ENCODE peak calls at places on chromosomes 11 and 22, in nine cellular contexts. J, D, W, B, T, X, N, I and R are unnamed samples.

GRCh38 chr11:102279641-102280170 is 37.6 kb upstream of the BIRC3 start:
- DNase-seq in J (peak; percentile 69), D (peak; percentile 67), W (peak; percentile 34), B (no peak), T (no peak), X (peak; percentile 30), N (peak; percentile 87), I (no peak), R (no peak)

GRCh38 chr22:46776876-46777608 is 14.6 kb downstream of the TBC1D22A start:
- DNase-seq in J (no peak), D (no peak), W (no peak), B (no peak), T (no peak), X (peak; percentile 32), N (no peak), I (no peak), R (no peak)

GRCh38 chr22:42283288-42284229 is 13.1 kb upstream of the TCF20 start:
- DNase-seq in J (no peak), D (no peak), W (no peak), B (peak; percentile 17), T (peak; percentile 64), X (no peak), N (peak; percentile 94), I (no peak), R (peak; percentile 33)

GRCh38 chr22:19870153-19871022 is 15.7 kb upstream of the GNB1L start:
- DNase-seq in J (no peak), D (no peak), W (peak; percentile 15), B (no peak), T (no peak), X (no peak), N (no peak), I (no peak), R (no peak)

GRCh38 chr11:128632151-128632791 is 44.9 kb upstream of the ETS1 start:
- DNase-seq in J (peak; percentile 58), D (peak; percentile 25), W (peak; percentile 28), B (peak; percentile 33), T (no peak), X (peak; percentile 77), N (peak; percentile 70), I (peak; percentile 50), R (no peak)

GRCh38 chr22:50139843-50140415 is 30.6 kb upstream of the PANX2 start:
- DNase-seq in J (no peak), D (no peak), W (no peak), B (no peak), T (no peak), X (peak; percentile 44), N (no peak), I (peak; percentile 94), R (no peak)

GRCh38 chr22:48724899-48725298 is 1102.8 kb downstream of the BRD1 start:
- DNase-seq in J (no peak), D (no peak), W (no peak), B (no peak), T (no peak), X (no peak), N (no peak), I (no peak), R (no peak)

GRCh38 chr22:42131562-42131961 is 952 bp upstream of the CYP2D6 start:
- DNase-seq in J (no peak), D (no peak), W (no peak), B (no peak), T (peak; percentile 28), X (no peak), N (no peak), I (no peak), R (no peak)

GRCh38 chr11:50169634-50170033 is 137.0 kb downstream of the OR4C45 start:
- DNase-seq in J (no peak), D (no peak), W (no peak), B (no peak), T (no peak), X (no peak), N (no peak), I (no peak), R (no peak)

GRCh38 chr22:21621891-21622623 is 7.8 kb downstream of the YDJC start:
- DNase-seq in J (no peak), D (no peak), W (no peak), B (no peak), T (no peak), X (no peak), N (no peak), I (no peak), R (no peak)

GRCh38 chr11:59142530-59143507 is at the start of gene FAM111A:
- DNase-seq in J (peak; percentile 83), D (peak; percentile 90), W (peak; percentile 90), B (peak; percentile 81), T (peak; percentile 92), X (peak; percentile 94), N (peak; percentile 96), I (peak; percentile 85), R (peak; percentile 84)

GRCh38 chr22:20794132-20794990 is 20.4 kb downstream of the SERPIND1 start:
- DNase-seq in J (no peak), D (no peak), W (no peak), B (no peak), T (no peak), X (no peak), N (no peak), I (no peak), R (no peak)

GRCh38 chr11:34181254-34181653 is 75.8 kb downstream of the NAT10 start:
- DNase-seq in J (no peak), D (no peak), W (no peak), B (no peak), T (no peak), X (no peak), N (no peak), I (no peak), R (no peak)

GRCh38 chr11:45159781-45160365 is 13.4 kb downstream of the PRDM11 start:
- DNase-seq in J (no peak), D (no peak), W (no peak), B (no peak), T (no peak), X (no peak), N (no peak), I (no peak), R (no peak)

GRCh38 chr11:76629853-76630599 is 40.5 kb downstream of the LRRC32 start:
- DNase-seq in J (no peak), D (no peak), W (peak; percentile 26), B (no peak), T (peak; percentile 68), X (no peak), N (peak; percentile 49), I (no peak), R (no peak)

GRCh38 chr22:33785283-33785991 is 134.8 kb downstream of the LARGE1 start:
- DNase-seq in J (no peak), D (no peak), W (no peak), B (no peak), T (no peak), X (peak; percentile 79), N (no peak), I (no peak), R (no peak)

GRCh38 chr11:11171854-11172253 is 181.2 kb downstream of the CSNK2A3 start:
- DNase-seq in J (peak; percentile 46), D (no peak), W (no peak), B (no peak), T (no peak), X (peak; percentile 88), N (no peak), I (no peak), R (peak; percentile 61)

GRCh38 chr22:38494939-38495338 is 11.2 kb downstream of the DDX17 start:
- DNase-seq in J (no peak), D (no peak), W (no peak), B (no peak), T (no peak), X (no peak), N (no peak), I (no peak), R (no peak)

GRCh38 chr22:17734197-17734596 is 40.1 kb downstream of the BID start:
- DNase-seq in J (no peak), D (no peak), W (no peak), B (no peak), T (no peak), X (peak; percentile 30), N (no peak), I (no peak), R (no peak)

GRCh38 chr11:67268036-67268683 is 1.9 kb downstream of the GRK2 start:
- DNase-seq in J (peak; percentile 91), D (no peak), W (no peak), B (peak; percentile 66), T (peak; percentile 56), X (peak; percentile 94), N (no peak), I (no peak), R (peak; percentile 74)